ENCODE peak calls at places on chromosomes 7 and 10, in ten cellular contexts. P is HEK293T; H is COR-L47; J is uterus; E is A549; W is cardiac fibroblast; O is nucleus accumbens; M is stimulated activated CD8-positive, alpha-beta memory T cell treated with anti-CD3 and anti-CD28 coated beads, Interleukin-4, amount 100 ng/mL, for 1 hour; F is ureter; A is adrenal gland. C is an unnamed sample.

GRCh38 chr7:80533287-80533686 is 21.4 kb upstream of the GNAT3 start:
- DNase-seq in P (no peak), H (no peak), J (no peak), E (no peak), W (no peak), O (no peak), M (no peak), F (no peak), A (no peak), C (no peak)

GRCh38 chr10:3090914-3091313 is 23.6 kb downstream of the PFKP start:
- DNase-seq in P (no peak), H (no peak), J (peak), E (peak), W (peak), O (no peak), M (no peak), F (no peak), A (peak), C (no peak)

GRCh38 chr7:45456105-45456504 is 118.1 kb upstream of the ADCY1 start:
- DNase-seq in P (no peak), H (no peak), J (no peak), E (no peak), W (no peak), O (no peak), M (no peak), F (no peak), A (no peak), C (no peak)

GRCh38 chr7:131608112-131608498 is 51.7 kb upstream of the PODXL start:
- DNase-seq in P (no peak), H (no peak), J (no peak), E (no peak), W (no peak), O (no peak), M (no peak), F (no peak), A (no peak), C (no peak)

GRCh38 chr7:99631311-99632109 is 14.8 kb downstream of the ZSCAN25 start:
- DNase-seq in P (peak), H (peak), J (no peak), E (peak), W (peak), O (peak), M (no peak), F (no peak), A (peak), C (no peak)

GRCh38 chr7:98286093-98286525 is 4.6 kb downstream of the BRI3 start:
- DNase-seq in P (no peak), H (no peak), J (peak), E (no peak), W (peak), O (peak), M (no peak), F (peak), A (peak), C (no peak)

GRCh38 chr7:81468516-81468915 is 301.3 kb downstream of the HGF start:
- DNase-seq in P (no peak), H (no peak), J (no peak), E (no peak), W (no peak), O (no peak), M (no peak), F (no peak), A (no peak), C (no peak)

GRCh38 chr10:21510218-21511070 is 15.0 kb downstream of the SKIDA1 start:
- DNase-seq in P (no peak), H (no peak), J (no peak), E (no peak), W (peak), O (peak), M (no peak), F (no peak), A (no peak), C (no peak)

GRCh38 chr10:24722131-24722675 is 1.5 kb downstream of the ARHGAP21 start:
- DNase-seq in P (no peak), H (no peak), J (no peak), E (peak), W (no peak), O (no peak), M (no peak), F (no peak), A (no peak), C (peak)

GRCh38 chr10:43039629-43040481 is 37.0 kb upstream of the RET start:
- DNase-seq in P (no peak), H (no peak), J (peak), E (no peak), W (no peak), O (no peak), M (no peak), F (peak), A (no peak), C (peak)

GRCh38 chr10:132489704-132490534 is 47.7 kb upstream of the INPP5A start:
- DNase-seq in P (no peak), H (no peak), J (peak), E (no peak), W (no peak), O (no peak), M (no peak), F (peak), A (no peak), C (no peak)

GRCh38 chr7:3120513-3120912 is 76.8 kb upstream of the CARD11 start:
- DNase-seq in P (no peak), H (no peak), J (no peak), E (no peak), W (no peak), O (no peak), M (no peak), F (no peak), A (no peak), C (peak)

GRCh38 chr10:113056468-113057021 is 106.5 kb downstream of the TCF7L2 start:
- DNase-seq in P (no peak), H (no peak), J (peak), E (no peak), W (peak), O (no peak), M (no peak), F (no peak), A (no peak), C (no peak)

GRCh38 chr7:92648082-92648481 is 57.9 kb upstream of the FAM133B start:
- DNase-seq in P (no peak), H (no peak), J (no peak), E (no peak), W (no peak), O (no peak), M (no peak), F (no peak), A (no peak), C (no peak)

GRCh38 chr7:155456772-155457543 is 971 bp upstream of the EN2 start:
- DNase-seq in P (peak), H (peak), J (peak), E (peak), W (peak), O (peak), M (no peak), F (peak), A (peak), C (no peak)

GRCh38 chr10:30170814-30171213 is 111.4 kb upstream of the JCAD start:
- DNase-seq in P (no peak), H (no peak), J (no peak), E (no peak), W (peak), O (no peak), M (no peak), F (no peak), A (no peak), C (no peak)

GRCh38 chr7:16265184-16265804 is 156.0 kb downstream of the CRPPA start:
- DNase-seq in P (no peak), H (no peak), J (no peak), E (no peak), W (no peak), O (no peak), M (no peak), F (no peak), A (no peak), C (no peak)

GRCh38 chr7:76327610-76328009 is 25.1 kb downstream of the HSPB1 start:
- DNase-seq in P (no peak), H (no peak), J (no peak), E (no peak), W (no peak), O (no peak), M (no peak), F (no peak), A (no peak), C (no peak)

GRCh38 chr7:158396982-158397862 is 190.4 kb downstream of the PTPRN2 start:
- DNase-seq in P (no peak), H (no peak), J (no peak), E (no peak), W (no peak), O (no peak), M (no peak), F (peak), A (no peak), C (no peak)

GRCh38 chr10:26773633-26774032 is 76.1 kb downstream of the PDSS1 start:
- DNase-seq in P (no peak), H (no peak), J (no peak), E (no peak), W (no peak), O (no peak), M (no peak), F (no peak), A (no peak), C (no peak)

GRCh38 chr7:166370-167060 is 25.9 kb upstream of the FAM20C start:
- DNase-seq in P (no peak), H (no peak), J (no peak), E (no peak), W (peak), O (no peak), M (no peak), F (no peak), A (no peak), C (no peak)

GRCh38 chr10:13346280-13346819 is 1.7 kb downstream of the SEPHS1 start:
- DNase-seq in P (no peak), H (no peak), J (peak), E (no peak), W (peak), O (no peak), M (no peak), F (no peak), A (peak), C (no peak)

GRCh38 chr10:33010132-33011037 is 52.4 kb upstream of the ITGB1 start:
- DNase-seq in P (peak), H (no peak), J (no peak), E (peak), W (peak), O (no peak), M (no peak), F (no peak), A (no peak), C (no peak)

GRCh38 chr10:5897504-5897903 is 7.5 kb downstream of the FBH1 start:
- DNase-seq in P (no peak), H (no peak), J (no peak), E (no peak), W (no peak), O (no peak), M (no peak), F (no peak), A (no peak), C (no peak)

GRCh38 chr7:117019786-117020604 is 66.7 kb downstream of the ST7 start:
- DNase-seq in P (peak), H (peak), J (peak), E (peak), W (peak), O (peak), M (no peak), F (no peak), A (peak), C (no peak)

GRCh38 chr10:17510242-17510908 is 56.0 kb upstream of the ST8SIA6 start:
- DNase-seq in P (no peak), H (no peak), J (no peak), E (no peak), W (no peak), O (no peak), M (no peak), F (no peak), A (no peak), C (peak)

GRCh38 chr10:103592186-103593021 is 98.9 kb downstream of the NEURL1 start:
- DNase-seq in P (peak), H (no peak), J (peak), E (peak), W (peak), O (peak), M (no peak), F (no peak), A (peak), C (peak)

GRCh38 chr10:94397549-94398370 is 4.6 kb upstream of the TBC1D12 start:
- DNase-seq in P (no peak), H (no peak), J (no peak), E (no peak), W (peak), O (no peak), M (no peak), F (no peak), A (no peak), C (no peak)

GRCh38 chr10:101489355-101489754 is 98.7 kb downstream of the POLL start:
- DNase-seq in P (peak), H (no peak), J (no peak), E (no peak), W (peak), O (no peak), M (no peak), F (no peak), A (no peak), C (peak)

GRCh38 chr7:100472854-100473499 is 6.0 kb downstream of the TSC22D4 start:
- DNase-seq in P (no peak), H (no peak), J (peak), E (no peak), W (peak), O (no peak), M (no peak), F (no peak), A (no peak), C (no peak)

GRCh38 chr7:27636326-27637006 is 26.2 kb downstream of the HIBADH start:
- DNase-seq in P (no peak), H (no peak), J (no peak), E (no peak), W (peak), O (no peak), M (no peak), F (no peak), A (no peak), C (no peak)

GRCh38 chr7:70619130-70619529 is 512.8 kb upstream of the GALNT17 start:
- DNase-seq in P (no peak), H (peak), J (no peak), E (no peak), W (no peak), O (no peak), M (no peak), F (no peak), A (no peak), C (no peak)

GRCh38 chr7:74103219-74103772 is 19.7 kb downstream of the LIMK1 start:
- DNase-seq in P (no peak), H (no peak), J (no peak), E (no peak), W (no peak), O (no peak), M (no peak), F (no peak), A (no peak), C (no peak)

GRCh38 chr10:75959209-75959608 is 527.8 kb downstream of the LRMDA start:
- DNase-seq in P (no peak), H (no peak), J (no peak), E (peak), W (peak), O (no peak), M (no peak), F (no peak), A (peak), C (no peak)

GRCh38 chr10:73789659-73790055 is 4.3 kb downstream of the ZSWIM8 start:
- DNase-seq in P (no peak), H (no peak), J (no peak), E (no peak), W (no peak), O (no peak), M (no peak), F (no peak), A (peak), C (no peak)

C was measured in MM.1S.